ENCODE peak calls at places on chromosome 3, in six cellular contexts. E, W, Q, G, I and B are unnamed samples.

GRCh38 chr3:58864480-58864879 is 185.3 kb downstream of the CFAP20DC start:
- DNase-seq in W (no peak), I (no peak), E (no peak), G (no peak), Q (no peak), B (no peak)

GRCh38 chr3:1037631-1038030 is 55.2 kb upstream of the CNTN6 start:
- DNase-seq in I (no peak), W (no peak), G (no peak), E (no peak), Q (no peak), B (no peak)

GRCh38 chr3:166420071-166420470 is 582.8 kb upstream of the BCHE start:
- DNase-seq in G (no peak), W (no peak), I (no peak), E (no peak), Q (no peak), B (no peak)

GRCh38 chr3:38627956-38628355 is 21.5 kb downstream of the SCN5A start:
- DNase-seq in I (no peak), W (peak), G (no peak), Q (peak), E (no peak), B (no peak)

GRCh38 chr3:10434938-10435336 is 70.4 kb downstream of the ATP2B2 start:
- DNase-seq in I (no peak), E (no peak), W (no peak), G (no peak), Q (no peak), B (no peak)

GRCh38 chr3:194808709-194809108 is 123.0 kb downstream of the FAM43A start:
- DNase-seq in W (no peak), I (no peak), E (peak), G (no peak), Q (no peak), B (no peak)

GRCh38 chr3:188316021-188316722 is 162.2 kb downstream of the LPP start:
- DNase-seq in W (no peak), G (no peak), E (no peak), I (no peak), Q (no peak), B (no peak)

GRCh38 chr3:113769551-113769950 is 22.7 kb downstream of the ATP6V1A start:
- DNase-seq in G (no peak), W (no peak), E (peak), Q (no peak), I (no peak), B (no peak)

GRCh38 chr3:186241910-186242821 is 119.9 kb downstream of the DGKG start:
- DNase-seq in W (peak), I (no peak), G (no peak), Q (peak), E (peak), B (no peak)

GRCh38 chr3:157388051-157388450 is 48.6 kb upstream of the PTX3 start:
- DNase-seq in Q (no peak), I (no peak), G (no peak), W (no peak), E (peak), B (no peak)

GRCh38 chr3:67509471-67510075 is 144.8 kb downstream of the SUCLG2 start:
- DNase-seq in E (no peak), Q (no peak), W (no peak), G (no peak), I (no peak), B (no peak)

GRCh38 chr3:184491011-184491576 is 70.5 kb upstream of the EPHB3 start:
- DNase-seq in Q (no peak), E (no peak), I (no peak), G (no peak), W (no peak), B (no peak)

GRCh38 chr3:120404876-120405275 is 45.9 kb downstream of the FSTL1 start:
- DNase-seq in G (no peak), I (no peak), W (no peak), E (no peak), Q (no peak), B (no peak)

GRCh38 chr3:157491136-157491535 is 12.1 kb downstream of the VEPH1 start:
- DNase-seq in G (no peak), Q (no peak), I (no peak), W (no peak), E (no peak), B (no peak)